ENCODE peak calls at places on chromosome 20, in seven cellular contexts. One of them, this sample, is unnamed.
A peak's percentile ranks its signal among the peaks of the same experiment; 100 is the strongest.

GRCh38 chr20:23225407-23226060 is 125.1 kb upstream of the NXT1 start:
- DNase-seq in EL: peak; percentile 43
- DNase-seq in activated T-helper 2 cell treated with anti-CD3 and anti-CD28 coated beads, Interferon-gamma antibody, Interleukin-2, Interleukin-4, amounts not matched to agents 10 μg/mL and 5 μg/mL and 100 μg/mL, durations not matched to agents 14 hours and 24 hours and 36 hours: no peak
- DNase-seq in activated naive CD8-positive, alpha-beta T cell treated with anti-CD3 and anti-CD28 coated beads for 36 hours: no peak
- DNase-seq in activated T-cell treated with anti-CD3 and anti-CD28 coated beads, Interleukin-2, amount 50 U/mL, for 48 hours: no peak
- DNase-seq in NCI-H1436: no peak
- DNase-seq in heart right ventricle: no peak
- DNase-seq in this sample: peak; percentile 83

GRCh38 chr20:44586289-44586911 is 4.0 kb downstream of the PKIG start:
- DNase-seq in EL: no peak
- DNase-seq in activated T-helper 2 cell treated with anti-CD3 and anti-CD28 coated beads, Interferon-gamma antibody, Interleukin-2, Interleukin-4, amounts not matched to agents 10 μg/mL and 5 μg/mL and 100 μg/mL, durations not matched to agents 14 hours and 24 hours and 36 hours: no peak
- DNase-seq in activated naive CD8-positive, alpha-beta T cell treated with anti-CD3 and anti-CD28 coated beads for 36 hours: no peak
- DNase-seq in activated T-cell treated with anti-CD3 and anti-CD28 coated beads, Interleukin-2, amount 50 U/mL, for 48 hours: no peak
- DNase-seq in NCI-H1436: no peak
- DNase-seq in heart right ventricle: no peak
- DNase-seq in this sample: no peak

GRCh38 chr20:49230575-49231211 is 11.5 kb downstream of the DDX27 start:
- DNase-seq in EL: peak; percentile 76
- DNase-seq in activated T-helper 2 cell treated with anti-CD3 and anti-CD28 coated beads, Interferon-gamma antibody, Interleukin-2, Interleukin-4, amounts not matched to agents 10 μg/mL and 5 μg/mL and 100 μg/mL, durations not matched to agents 14 hours and 24 hours and 36 hours: no peak
- DNase-seq in activated naive CD8-positive, alpha-beta T cell treated with anti-CD3 and anti-CD28 coated beads for 36 hours: no peak
- DNase-seq in activated T-cell treated with anti-CD3 and anti-CD28 coated beads, Interleukin-2, amount 50 U/mL, for 48 hours: no peak
- DNase-seq in NCI-H1436: no peak
- DNase-seq in heart right ventricle: no peak
- DNase-seq in this sample: peak; percentile 54

GRCh38 chr20:61603715-61604114 is 351.7 kb downstream of the CDH4 start:
- DNase-seq in EL: no peak
- DNase-seq in activated T-helper 2 cell treated with anti-CD3 and anti-CD28 coated beads, Interferon-gamma antibody, Interleukin-2, Interleukin-4, amounts not matched to agents 10 μg/mL and 5 μg/mL and 100 μg/mL, durations not matched to agents 14 hours and 24 hours and 36 hours: no peak
- DNase-seq in activated naive CD8-positive, alpha-beta T cell treated with anti-CD3 and anti-CD28 coated beads for 36 hours: no peak
- DNase-seq in activated T-cell treated with anti-CD3 and anti-CD28 coated beads, Interleukin-2, amount 50 U/mL, for 48 hours: no peak
- DNase-seq in NCI-H1436: no peak
- DNase-seq in heart right ventricle: no peak
- DNase-seq in this sample: no peak

GRCh38 chr20:18712116-18712515 is 101.5 kb upstream of the SCP2D1 start:
- DNase-seq in EL: no peak
- DNase-seq in activated T-helper 2 cell treated with anti-CD3 and anti-CD28 coated beads, Interferon-gamma antibody, Interleukin-2, Interleukin-4, amounts not matched to agents 10 μg/mL and 5 μg/mL and 100 μg/mL, durations not matched to agents 14 hours and 24 hours and 36 hours: no peak
- DNase-seq in activated naive CD8-positive, alpha-beta T cell treated with anti-CD3 and anti-CD28 coated beads for 36 hours: no peak
- DNase-seq in activated T-cell treated with anti-CD3 and anti-CD28 coated beads, Interleukin-2, amount 50 U/mL, for 48 hours: no peak
- DNase-seq in NCI-H1436: no peak
- DNase-seq in heart right ventricle: no peak
- DNase-seq in this sample: no peak

GRCh38 chr20:10034717-10035571 is at the start of gene ANKEF1:
- DNase-seq in EL: peak; percentile 61
- DNase-seq in activated T-helper 2 cell treated with anti-CD3 and anti-CD28 coated beads, Interferon-gamma antibody, Interleukin-2, Interleukin-4, amounts not matched to agents 10 μg/mL and 5 μg/mL and 100 μg/mL, durations not matched to agents 14 hours and 24 hours and 36 hours: peak; percentile 75
- DNase-seq in activated naive CD8-positive, alpha-beta T cell treated with anti-CD3 and anti-CD28 coated beads for 36 hours: peak; percentile 67
- DNase-seq in activated T-cell treated with anti-CD3 and anti-CD28 coated beads, Interleukin-2, amount 50 U/mL, for 48 hours: peak; percentile 74
- DNase-seq in NCI-H1436: peak; percentile 89
- DNase-seq in heart right ventricle: peak; percentile 52
- DNase-seq in this sample: peak; percentile 89

GRCh38 chr20:31860431-31861345 is 9.6 kb downstream of the DUSP15 start:
- DNase-seq in EL: peak; percentile 47
- DNase-seq in activated T-helper 2 cell treated with anti-CD3 and anti-CD28 coated beads, Interferon-gamma antibody, Interleukin-2, Interleukin-4, amounts not matched to agents 10 μg/mL and 5 μg/mL and 100 μg/mL, durations not matched to agents 14 hours and 24 hours and 36 hours: no peak
- DNase-seq in activated naive CD8-positive, alpha-beta T cell treated with anti-CD3 and anti-CD28 coated beads for 36 hours: no peak
- DNase-seq in activated T-cell treated with anti-CD3 and anti-CD28 coated beads, Interleukin-2, amount 50 U/mL, for 48 hours: no peak
- DNase-seq in NCI-H1436: no peak
- DNase-seq in heart right ventricle: no peak
- DNase-seq in this sample: peak; percentile 65

GRCh38 chr20:6269163-6269873 is 146.5 kb upstream of the FERMT1 start:
- DNase-seq in EL: no peak
- DNase-seq in activated T-helper 2 cell treated with anti-CD3 and anti-CD28 coated beads, Interferon-gamma antibody, Interleukin-2, Interleukin-4, amounts not matched to agents 10 μg/mL and 5 μg/mL and 100 μg/mL, durations not matched to agents 14 hours and 24 hours and 36 hours: no peak
- DNase-seq in activated naive CD8-positive, alpha-beta T cell treated with anti-CD3 and anti-CD28 coated beads for 36 hours: no peak
- DNase-seq in activated T-cell treated with anti-CD3 and anti-CD28 coated beads, Interleukin-2, amount 50 U/mL, for 48 hours: no peak
- DNase-seq in NCI-H1436: no peak
- DNase-seq in heart right ventricle: no peak
- DNase-seq in this sample: no peak

GRCh38 chr20:63636752-63637633 is 10.1 kb upstream of the GMEB2 start:
- DNase-seq in EL: no peak
- DNase-seq in activated T-helper 2 cell treated with anti-CD3 and anti-CD28 coated beads, Interferon-gamma antibody, Interleukin-2, Interleukin-4, amounts not matched to agents 10 μg/mL and 5 μg/mL and 100 μg/mL, durations not matched to agents 14 hours and 24 hours and 36 hours: no peak
- DNase-seq in activated naive CD8-positive, alpha-beta T cell treated with anti-CD3 and anti-CD28 coated beads for 36 hours: no peak
- DNase-seq in activated T-cell treated with anti-CD3 and anti-CD28 coated beads, Interleukin-2, amount 50 U/mL, for 48 hours: no peak
- DNase-seq in NCI-H1436: no peak
- DNase-seq in heart right ventricle: no peak
- DNase-seq in this sample: peak; percentile 38

GRCh38 chr20:51331466-51331865 is 211.1 kb downstream of the NFATC2 start:
- DNase-seq in EL: no peak
- DNase-seq in activated T-helper 2 cell treated with anti-CD3 and anti-CD28 coated beads, Interferon-gamma antibody, Interleukin-2, Interleukin-4, amounts not matched to agents 10 μg/mL and 5 μg/mL and 100 μg/mL, durations not matched to agents 14 hours and 24 hours and 36 hours: no peak
- DNase-seq in activated naive CD8-positive, alpha-beta T cell treated with anti-CD3 and anti-CD28 coated beads for 36 hours: no peak
- DNase-seq in activated T-cell treated with anti-CD3 and anti-CD28 coated beads, Interleukin-2, amount 50 U/mL, for 48 hours: no peak
- DNase-seq in NCI-H1436: no peak
- DNase-seq in heart right ventricle: no peak
- DNase-seq in this sample: no peak

GRCh38 chr20:1001981-1002681 is at the start of gene RSPO4:
- DNase-seq in EL: no peak
- DNase-seq in activated T-helper 2 cell treated with anti-CD3 and anti-CD28 coated beads, Interferon-gamma antibody, Interleukin-2, Interleukin-4, amounts not matched to agents 10 μg/mL and 5 μg/mL and 100 μg/mL, durations not matched to agents 14 hours and 24 hours and 36 hours: no peak
- DNase-seq in activated naive CD8-positive, alpha-beta T cell treated with anti-CD3 and anti-CD28 coated beads for 36 hours: peak; percentile 20
- DNase-seq in activated T-cell treated with anti-CD3 and anti-CD28 coated beads, Interleukin-2, amount 50 U/mL, for 48 hours: peak; percentile 35
- DNase-seq in NCI-H1436: no peak
- DNase-seq in heart right ventricle: no peak
- DNase-seq in this sample: peak; percentile 58

GRCh38 chr20:52004720-52005119 is 186.9 kb downstream of the ZFP64 start:
- DNase-seq in EL: no peak
- DNase-seq in activated T-helper 2 cell treated with anti-CD3 and anti-CD28 coated beads, Interferon-gamma antibody, Interleukin-2, Interleukin-4, amounts not matched to agents 10 μg/mL and 5 μg/mL and 100 μg/mL, durations not matched to agents 14 hours and 24 hours and 36 hours: no peak
- DNase-seq in activated naive CD8-positive, alpha-beta T cell treated with anti-CD3 and anti-CD28 coated beads for 36 hours: no peak
- DNase-seq in activated T-cell treated with anti-CD3 and anti-CD28 coated beads, Interleukin-2, amount 50 U/mL, for 48 hours: no peak
- DNase-seq in NCI-H1436: no peak
- DNase-seq in heart right ventricle: no peak
- DNase-seq in this sample: peak; percentile 72

GRCh38 chr20:64080013-64080812 is at the start of gene OPRL1:
- DNase-seq in EL: no peak
- DNase-seq in activated T-helper 2 cell treated with anti-CD3 and anti-CD28 coated beads, Interferon-gamma antibody, Interleukin-2, Interleukin-4, amounts not matched to agents 10 μg/mL and 5 μg/mL and 100 μg/mL, durations not matched to agents 14 hours and 24 hours and 36 hours: no peak
- DNase-seq in activated naive CD8-positive, alpha-beta T cell treated with anti-CD3 and anti-CD28 coated beads for 36 hours: no peak
- DNase-seq in activated T-cell treated with anti-CD3 and anti-CD28 coated beads, Interleukin-2, amount 50 U/mL, for 48 hours: no peak
- DNase-seq in NCI-H1436: no peak
- DNase-seq in heart right ventricle: no peak
- DNase-seq in this sample: no peak

GRCh38 chr20:35917077-35917476 is 37.2 kb downstream of the SCAND1 start:
- DNase-seq in EL: no peak
- DNase-seq in activated T-helper 2 cell treated with anti-CD3 and anti-CD28 coated beads, Interferon-gamma antibody, Interleukin-2, Interleukin-4, amounts not matched to agents 10 μg/mL and 5 μg/mL and 100 μg/mL, durations not matched to agents 14 hours and 24 hours and 36 hours: no peak
- DNase-seq in activated naive CD8-positive, alpha-beta T cell treated with anti-CD3 and anti-CD28 coated beads for 36 hours: no peak
- DNase-seq in activated T-cell treated with anti-CD3 and anti-CD28 coated beads, Interleukin-2, amount 50 U/mL, for 48 hours: no peak
- DNase-seq in NCI-H1436: no peak
- DNase-seq in heart right ventricle: no peak
- DNase-seq in this sample: no peak

GRCh38 chr20:21232546-21233280 is 70.4 kb upstream of the XRN2 start:
- DNase-seq in EL: no peak
- DNase-seq in activated T-helper 2 cell treated with anti-CD3 and anti-CD28 coated beads, Interferon-gamma antibody, Interleukin-2, Interleukin-4, amounts not matched to agents 10 μg/mL and 5 μg/mL and 100 μg/mL, durations not matched to agents 14 hours and 24 hours and 36 hours: no peak
- DNase-seq in activated naive CD8-positive, alpha-beta T cell treated with anti-CD3 and anti-CD28 coated beads for 36 hours: no peak
- DNase-seq in activated T-cell treated with anti-CD3 and anti-CD28 coated beads, Interleukin-2, amount 50 U/mL, for 48 hours: no peak
- DNase-seq in NCI-H1436: no peak
- DNase-seq in heart right ventricle: no peak
- DNase-seq in this sample: no peak

GRCh38 chr20:19953606-19954005 is 63.6 kb upstream of the NAA20 start:
- DNase-seq in EL: no peak
- DNase-seq in activated T-helper 2 cell treated with anti-CD3 and anti-CD28 coated beads, Interferon-gamma antibody, Interleukin-2, Interleukin-4, amounts not matched to agents 10 μg/mL and 5 μg/mL and 100 μg/mL, durations not matched to agents 14 hours and 24 hours and 36 hours: no peak
- DNase-seq in activated naive CD8-positive, alpha-beta T cell treated with anti-CD3 and anti-CD28 coated beads for 36 hours: no peak
- DNase-seq in activated T-cell treated with anti-CD3 and anti-CD28 coated beads, Interleukin-2, amount 50 U/mL, for 48 hours: no peak
- DNase-seq in NCI-H1436: no peak
- DNase-seq in heart right ventricle: no peak
- DNase-seq in this sample: no peak

GRCh38 chr20:35695245-35695749 is 3.9 kb downstream of the NFS1 start:
- DNase-seq in EL: no peak
- DNase-seq in activated T-helper 2 cell treated with anti-CD3 and anti-CD28 coated beads, Interferon-gamma antibody, Interleukin-2, Interleukin-4, amounts not matched to agents 10 μg/mL and 5 μg/mL and 100 μg/mL, durations not matched to agents 14 hours and 24 hours and 36 hours: no peak
- DNase-seq in activated naive CD8-positive, alpha-beta T cell treated with anti-CD3 and anti-CD28 coated beads for 36 hours: no peak
- DNase-seq in activated T-cell treated with anti-CD3 and anti-CD28 coated beads, Interleukin-2, amount 50 U/mL, for 48 hours: no peak
- DNase-seq in NCI-H1436: no peak
- DNase-seq in heart right ventricle: no peak
- DNase-seq in this sample: no peak

GRCh38 chr20:51801220-51801991 is 915 bp downstream of the SALL4 start:
- DNase-seq in EL: no peak
- DNase-seq in activated T-helper 2 cell treated with anti-CD3 and anti-CD28 coated beads, Interferon-gamma antibody, Interleukin-2, Interleukin-4, amounts not matched to agents 10 μg/mL and 5 μg/mL and 100 μg/mL, durations not matched to agents 14 hours and 24 hours and 36 hours: no peak
- DNase-seq in activated naive CD8-positive, alpha-beta T cell treated with anti-CD3 and anti-CD28 coated beads for 36 hours: no peak
- DNase-seq in activated T-cell treated with anti-CD3 and anti-CD28 coated beads, Interleukin-2, amount 50 U/mL, for 48 hours: no peak
- DNase-seq in NCI-H1436: no peak
- DNase-seq in heart right ventricle: no peak
- DNase-seq in this sample: peak; percentile 67

GRCh38 chr20:8602389-8603116 is 466.3 kb upstream of the PLCB4 start:
- DNase-seq in EL: no peak
- DNase-seq in activated T-helper 2 cell treated with anti-CD3 and anti-CD28 coated beads, Interferon-gamma antibody, Interleukin-2, Interleukin-4, amounts not matched to agents 10 μg/mL and 5 μg/mL and 100 μg/mL, durations not matched to agents 14 hours and 24 hours and 36 hours: no peak
- DNase-seq in activated naive CD8-positive, alpha-beta T cell treated with anti-CD3 and anti-CD28 coated beads for 36 hours: no peak
- DNase-seq in activated T-cell treated with anti-CD3 and anti-CD28 coated beads, Interleukin-2, amount 50 U/mL, for 48 hours: no peak
- DNase-seq in NCI-H1436: no peak
- DNase-seq in heart right ventricle: no peak
- DNase-seq in this sample: no peak

GRCh38 chr20:40812415-40813212 is 123.6 kb upstream of the MAFB start:
- DNase-seq in EL: no peak
- DNase-seq in activated T-helper 2 cell treated with anti-CD3 and anti-CD28 coated beads, Interferon-gamma antibody, Interleukin-2, Interleukin-4, amounts not matched to agents 10 μg/mL and 5 μg/mL and 100 μg/mL, durations not matched to agents 14 hours and 24 hours and 36 hours: no peak
- DNase-seq in activated naive CD8-positive, alpha-beta T cell treated with anti-CD3 and anti-CD28 coated beads for 36 hours: no peak
- DNase-seq in activated T-cell treated with anti-CD3 and anti-CD28 coated beads, Interleukin-2, amount 50 U/mL, for 48 hours: no peak
- DNase-seq in NCI-H1436: no peak
- DNase-seq in heart right ventricle: no peak
- DNase-seq in this sample: no peak

GRCh38 chr20:20733943-20734342 is 21.5 kb upstream of the RALGAPA2 start:
- DNase-seq in EL: no peak
- DNase-seq in activated T-helper 2 cell treated with anti-CD3 and anti-CD28 coated beads, Interferon-gamma antibody, Interleukin-2, Interleukin-4, amounts not matched to agents 10 μg/mL and 5 μg/mL and 100 μg/mL, durations not matched to agents 14 hours and 24 hours and 36 hours: no peak
- DNase-seq in activated naive CD8-positive, alpha-beta T cell treated with anti-CD3 and anti-CD28 coated beads for 36 hours: no peak
- DNase-seq in activated T-cell treated with anti-CD3 and anti-CD28 coated beads, Interleukin-2, amount 50 U/mL, for 48 hours: no peak
- DNase-seq in NCI-H1436: no peak
- DNase-seq in heart right ventricle: no peak
- DNase-seq in this sample: no peak